ENCODE peak calls at places on chromosomes 3 and 15, in five cellular contexts. T is OCI-LY7, I is neural progenitor cell, Y is GM23338, W is HepG2. O is an unnamed sample.

GRCh38 chr3:156761007-156761406 is 65.1 kb upstream of the LEKR1 start:
- DNase-seq in T (no peak), I (peak; percentile 52), Y (no peak), W (no peak), O (no peak)

GRCh38 chr15:25431821-25432561 is 6.8 kb downstream of the UBE3A start:
- DNase-seq in T (no peak), I (no peak), Y (no peak), W (no peak), O (no peak)

GRCh38 chr3:159635047-159635641 is 353.5 kb upstream of the IL12A start:
- DNase-seq in T (no peak), I (no peak), Y (no peak), W (no peak), O (peak; percentile 11)

GRCh38 chr3:23991236-23992050 is 46.4 kb downstream of the NR1D2 start:
- DNase-seq in T (no peak), I (peak; percentile 31), Y (no peak), W (no peak), O (no peak)

GRCh38 chr3:146605106-146605505 is at the start of gene PLSCR5:
- DNase-seq in T (no peak), I (no peak), Y (no peak), W (peak; percentile 29), O (no peak)

GRCh38 chr3:42696356-42697301 is 6.0 kb downstream of the HHATL start:
- DNase-seq in T (no peak), I (no peak), Y (no peak), W (no peak), O (no peak)

GRCh38 chr3:40152482-40153133 is 156.9 kb upstream of the EIF1B start:
- DNase-seq in T (no peak), I (no peak), Y (no peak), W (no peak), O (no peak)

GRCh38 chr15:77419050-77419835 is 661 bp downstream of the PEAK1 start:
- DNase-seq in T (no peak), I (peak; percentile 77), Y (peak; percentile 70), W (no peak), O (peak; percentile 82)

GRCh38 chr3:123120546-123120945 is 53.7 kb downstream of the PDIA5 start:
- DNase-seq in T (no peak), I (no peak), Y (no peak), W (no peak), O (no peak)

GRCh38 chr3:43629254-43629653 is 7.4 kb upstream of the ANO10 start:
- DNase-seq in T (no peak), I (no peak), Y (no peak), W (no peak), O (no peak)

GRCh38 chr3:110381992-110382391 is 689.6 kb upstream of the NECTIN3 start:
- DNase-seq in T (no peak), I (no peak), Y (no peak), W (no peak), O (no peak)

GRCh38 chr15:101179341-101180153 is 72.3 kb downstream of the CHSY1 start:
- DNase-seq in T (no peak), I (no peak), Y (no peak), W (no peak), O (peak; percentile 88)

GRCh38 chr3:42473083-42473932 is 29.1 kb upstream of the VIPR1 start:
- DNase-seq in T (no peak), I (no peak), Y (no peak), W (no peak), O (no peak)

GRCh38 chr3:192906940-192907339 is 10.7 kb downstream of the MB21D2 start:
- DNase-seq in T (no peak), I (no peak), Y (no peak), W (no peak), O (no peak)

GRCh38 chr3:194254032-194254431 is 97.1 kb downstream of the CPN2 start:
- DNase-seq in T (no peak), I (no peak), Y (no peak), W (no peak), O (peak; percentile 34)

GRCh38 chr3:197555281-197556261 is at the start of gene BDH1:
- DNase-seq in T (peak; percentile 68), I (peak; percentile 79), Y (peak; percentile 83), W (no peak), O (peak; percentile 81)

GRCh38 chr15:33242669-33243191 is 48.2 kb upstream of the FMN1 start:
- DNase-seq in T (peak; percentile 44), I (peak; percentile 58), Y (peak; percentile 75), W (no peak), O (peak; percentile 64)

GRCh38 chr3:169400205-169400604 is 263.3 kb downstream of the MECOM start:
- DNase-seq in T (no peak), I (no peak), Y (no peak), W (no peak), O (no peak)

GRCh38 chr15:31320022-31320421 is 6.6 kb upstream of the KLF13 start:
- DNase-seq in T (no peak), I (peak; percentile 68), Y (no peak), W (no peak), O (no peak)

DNA sequence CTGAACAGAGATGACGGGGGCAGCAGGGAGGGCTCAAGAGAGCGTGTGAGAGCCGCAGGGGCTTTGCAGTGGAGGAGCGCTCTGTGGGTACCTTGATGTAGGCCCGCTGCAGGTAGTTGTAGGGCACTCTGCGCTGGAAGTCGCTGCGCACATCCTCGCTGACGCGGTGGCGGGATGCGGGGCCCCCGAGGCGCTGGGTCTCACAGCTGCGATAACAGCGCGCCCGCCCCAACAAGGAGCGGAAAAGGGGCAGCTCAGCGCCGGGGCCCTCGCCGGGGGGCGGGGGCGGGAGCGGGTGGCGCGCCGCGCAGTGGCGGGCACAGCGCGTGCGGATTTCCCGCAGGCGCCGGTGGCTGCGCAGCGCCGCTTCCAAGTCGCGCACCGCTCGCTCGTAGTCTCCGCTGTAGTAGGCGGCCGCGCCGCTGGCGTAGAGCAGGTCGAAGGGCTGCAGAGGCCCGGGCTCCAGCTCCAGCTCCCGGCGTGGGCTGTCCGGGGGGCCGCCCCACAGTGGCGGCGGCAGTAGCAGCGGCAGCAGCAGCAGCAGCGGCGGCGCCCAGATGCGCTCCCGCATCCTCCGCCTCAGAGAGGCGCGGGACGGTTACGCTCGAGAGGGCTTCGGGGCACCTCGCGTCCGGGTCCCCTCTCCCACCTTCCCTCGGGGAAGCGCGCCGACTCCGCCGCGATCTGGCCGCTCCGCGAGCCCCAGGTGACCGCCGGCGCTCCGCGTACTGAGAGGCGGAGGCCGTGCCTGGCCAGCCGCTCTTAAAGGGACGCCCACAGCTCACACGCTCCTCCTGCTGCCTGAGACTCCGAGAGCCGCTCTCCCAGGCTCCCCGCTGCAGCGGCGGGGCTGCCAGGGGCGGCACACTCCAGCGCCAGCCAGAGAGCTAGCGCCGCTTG is at the start of gene P3H2:
- DNase-seq in T (no peak), I (peak; percentile 95), Y (peak; percentile 93), W (peak; percentile 66), O (peak; percentile 98)
- H3K4me3 ChIP-seq in T (no peak within 1 kb of the TSS), I (peak within 1 kb of the TSS; percentile 88), Y (peak within 1 kb of the TSS; percentile 80), W (peak within 1 kb of the TSS; percentile 70), O (peak within 1 kb of the TSS; percentile 85)

GRCh38 chr15:51336011-51336410 is 2.4 kb downstream of the CYP19A1 start:
- DNase-seq in T (no peak), I (no peak), Y (no peak), W (no peak), O (peak; percentile 73)
- TF ChIP-seq CTCF in T (no peak), I (no peak), Y (no peak), W (no peak), O (no peak)

DNA sequence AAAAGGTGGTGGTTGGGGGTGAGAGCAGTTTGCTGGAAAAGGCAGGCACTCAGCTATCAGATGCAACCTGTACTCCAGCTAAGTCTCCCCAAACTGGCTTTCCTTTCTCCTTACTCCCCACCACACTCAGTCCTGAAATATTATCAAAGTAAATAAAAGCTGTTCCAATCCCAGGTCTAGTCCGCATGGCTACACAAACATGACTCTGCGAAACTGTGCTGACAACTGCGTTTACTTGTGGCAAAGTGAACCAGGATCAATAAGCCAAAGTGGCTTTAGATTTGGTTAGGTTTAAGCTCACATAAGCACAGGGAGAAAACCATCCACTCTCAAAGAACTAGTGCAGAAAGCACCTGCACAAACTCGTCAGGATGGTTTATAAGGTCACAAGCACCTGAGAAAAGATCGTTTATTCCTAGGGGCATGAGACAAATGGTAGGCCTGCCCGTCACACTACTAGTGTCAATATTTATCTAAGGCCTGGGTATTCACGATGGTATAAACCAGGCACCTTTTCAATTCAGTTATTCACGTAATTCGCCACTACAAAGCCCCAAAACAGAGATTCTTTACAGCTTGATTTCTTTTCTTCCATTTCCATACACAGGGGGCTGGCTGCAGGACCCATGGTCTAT is 25.3 kb downstream of the LRIG1 start:
- DNase-seq in T (no peak), I (no peak), Y (no peak), W (peak; percentile 68), O (no peak)
- H3K79me2 ChIP-seq in T (peaks cover 100% of the 10 kb centered on the region), I (peaks cover 100% of the 10 kb centered on the region), Y (peaks cover 100% of the 10 kb centered on the region), W (peaks cover 87% of the 10 kb centered on the region), O (no peaks in the 10 kb centered on the region)

GRCh38 chr3:58246148-58247051 is 8.8 kb downstream of the ABHD6 start:
- DNase-seq in T (no peak), I (no peak), Y (no peak), W (no peak), O (no peak)

GRCh38 chr3:58241321-58242044 is 3.9 kb downstream of the ABHD6 start:
- DNase-seq in T (no peak), I (no peak), Y (peak; percentile 28), W (no peak), O (no peak)

GRCh38 chr3:58238830-58239229 is 1.2 kb downstream of the ABHD6 start:
- DNase-seq in T (no peak), I (no peak), Y (no peak), W (no peak), O (peak; percentile 63)

GRCh38 chr3:58244186-58244585 is 6.6 kb downstream of the ABHD6 start:
- DNase-seq in T (no peak), I (no peak), Y (no peak), W (no peak), O (no peak)

GRCh38 chr3:58242340-58242739 is 4.7 kb downstream of the ABHD6 start:
- DNase-seq in T (no peak), I (no peak), Y (no peak), W (no peak), O (no peak)
- H3K4me3 ChIP-seq in T (no peak overlapping the region), I (no peak overlapping the region), Y (no peak overlapping the region), W (no peak overlapping the region), O (no peak overlapping the region)